ENCODE peak calls at places on chromosomes 3 and 15, in eight cellular contexts. N, T, G, B, M, S, J and V are unnamed samples. For H3K4me1, the result is how much of the 10 kb centered on the place peaks cover.

GRCh38 chr15:80918440-80918839 is 71.2 kb downstream of the MESD start:
- DNase-seq in N (no peak), M (no peak), B (no peak), S (no peak), T (no peak), G (no peak), J (no peak), V (no peak)

GRCh38 chr3:3071136-3071535 is 39.0 kb downstream of the IL5RA start:
- DNase-seq in B (no peak), J (no peak), N (no peak), S (no peak), G (no peak), T (no peak), M (no peak), V (no peak)

GRCh38 chr3:25583343-25583742 is 81.4 kb downstream of the TOP2B start:
- DNase-seq in G (no peak), J (no peak), B (no peak), T (no peak), M (no peak), S (no peak), N (no peak), V (peak)

GRCh38 chr3:173371848-173372487 is 25.6 kb upstream of the NLGN1 start:
- DNase-seq in G (no peak), M (peak), B (peak), T (no peak), N (no peak), J (no peak), S (peak), V (peak)

GRCh38 chr15:59456114-59456513 is 18.1 kb downstream of the FAM81A start:
- DNase-seq in T (no peak), M (no peak), J (peak), S (no peak), B (no peak), N (no peak), G (no peak), V (peak)

GRCh38 chr3:9552252-9552999 is 1.2 kb downstream of the LHFPL4 start:
- DNase-seq in J (peak), M (peak), S (peak), B (no peak), T (peak), N (no peak), G (peak), V (peak)

GRCh38 chr15:28994830-28995180 is 109.0 kb downstream of the APBA2 start:
- DNase-seq in M (no peak), G (no peak), J (no peak), T (no peak), N (no peak), S (no peak), B (no peak), V (no peak)

GRCh38 chr3:13277130-13277783 is 142.9 kb downstream of the NUP210 start:
- DNase-seq in J (no peak), M (no peak), B (peak), T (no peak), S (no peak), N (no peak), G (peak), V (no peak)

GRCh38 chr3:144036498-144036897 is 64.9 kb downstream of the DIPK2A start:
- DNase-seq in G (no peak), M (no peak), N (no peak), T (no peak), J (no peak), B (no peak), S (no peak), V (no peak)

GRCh38 chr15:82966671-82967071 is 14.2 kb upstream of the HOMER2 start:
- DNase-seq in N (no peak), T (no peak), S (no peak), G (no peak), M (no peak), J (no peak), B (no peak), V (no peak)

GRCh38 chr3:183437696-183438564 is 9.5 kb upstream of the MCF2L2 start:
- DNase-seq in G (no peak), N (no peak), B (no peak), M (no peak), J (no peak), T (no peak), S (no peak), V (no peak)

GRCh38 chr3:102400766-102401165 is 34.0 kb upstream of the ZPLD1 start:
- DNase-seq in M (peak), B (no peak), T (no peak), S (no peak), J (no peak), N (no peak), G (no peak), V (no peak)

GRCh38 chr3:139353920-139354556 is 10.2 kb downstream of the MRPS22 start:
- DNase-seq in J (no peak), N (no peak), B (no peak), G (no peak), T (no peak), M (peak), S (peak), V (no peak)

GRCh38 chr15:40322531-40323238 is 807 bp upstream of the INAFM2 start:
- DNase-seq in G (no peak), M (no peak), N (no peak), T (peak), J (peak), B (no peak), S (no peak), V (no peak)

GRCh38 chr3:100401674-100402036 is 316 bp downstream of the LNP1 start:
- DNase-seq in B (peak), J (peak), T (no peak), G (peak), M (peak), S (no peak), N (peak), V (peak)

GRCh38 chr15:29309139-29309538 is 39.5 kb upstream of the NSMCE3 start:
- DNase-seq in T (no peak), S (no peak), J (no peak), B (no peak), G (no peak), N (no peak), M (no peak), V (no peak)

GRCh38 chr3:4824948-4825325 is 154.3 kb upstream of the BHLHE40 start:
- DNase-seq in G (no peak), T (no peak), M (peak), B (no peak), S (peak), N (no peak), J (no peak), V (no peak)

GRCh38 chr3:42387802-42388651 is 22.4 kb downstream of the LYZL4 start:
- DNase-seq in M (no peak), N (no peak), G (no peak), B (no peak), J (no peak), T (no peak), S (no peak), V (no peak)

GRCh38 chr3:158918008-158918407 is 116.2 kb downstream of the MFSD1 start:
- DNase-seq in M (peak), N (no peak), G (no peak), B (no peak), J (peak), S (peak), T (no peak), V (peak)

GRCh38 chr3:195546130-195546560 is 3.0 kb upstream of the PPP1R2 start:
- DNase-seq in M (peak), B (peak), T (peak), G (no peak), S (peak), N (no peak), J (peak), V (no peak)

GRCh38 chr3:49868951-49869454 is 703 bp downstream of the CAMKV start:
- DNase-seq in B (no peak), S (no peak), T (no peak), J (no peak), N (no peak), G (no peak), M (no peak), V (no peak)

GRCh38 chr3:51967384-51968174 is at the start of gene PCBP4:
- DNase-seq in J (peak), S (no peak), N (peak), G (peak), M (peak), B (peak), T (peak), V (peak)

GRCh38 chr3:12027199-12027598 is 23.0 kb downstream of the SYN2 start:
- DNase-seq in S (no peak), T (no peak), N (no peak), M (no peak), G (no peak), B (no peak), J (no peak), V (no peak)

GRCh38 chr3:12400795-12401194 is 83.5 kb upstream of the TSEN2 start:
- DNase-seq in J (no peak), G (no peak), S (peak), T (no peak), N (no peak), B (no peak), M (peak), V (no peak)

GRCh38 chr15:60757831-60758570 is 279.1 kb upstream of the ICE2 start:
- DNase-seq in G (no peak), B (no peak), J (no peak), M (no peak), N (no peak), S (no peak), T (no peak), V (no peak)

GRCh38 chr3:104510091-104510860 is 856.4 kb upstream of the ALCAM start:
- DNase-seq in B (no peak), T (no peak), S (no peak), J (no peak), M (no peak), N (no peak), G (no peak), V (no peak)

GRCh38 chr3:12965999-12966846 is 107.0 kb downstream of the IQSEC1 start:
- DNase-seq in M (no peak), T (no peak), N (no peak), S (no peak), J (no peak), G (peak), B (no peak), V (no peak)

GRCh38 chr3:44104668-44105321 is 136.9 kb upstream of the TOPAZ1 start:
- DNase-seq in T (no peak), J (no peak), N (no peak), M (peak), S (peak), G (no peak), B (no peak), V (no peak)

GRCh38 chr15:39362832-39363561 is 217.9 kb upstream of the THBS1 start:
- DNase-seq in B (no peak), G (no peak), N (no peak), T (no peak), S (no peak), M (peak), J (no peak), V (no peak)

GRCh38 chr3:169891886-169892285 is 19.5 kb upstream of the SAMD7 start:
- DNase-seq in S (no peak), G (no peak), J (no peak), N (no peak), T (no peak), M (no peak), B (no peak), V (no peak)

GRCh38 chr3:45960289-45960688 is 17.0 kb downstream of the CXCR6 start:
- DNase-seq in M (no peak), S (no peak), J (no peak), T (no peak), B (no peak), N (no peak), G (no peak), V (no peak)

GRCh38 chr3:81375921-81376320 is 385.5 kb downstream of the GBE1 start:
- DNase-seq in T (no peak), M (no peak), J (no peak), S (no peak), N (no peak), B (no peak), G (no peak), V (no peak)

GRCh38 chr15:72237286-72238224 is 6.6 kb upstream of the PKM start:
- DNase-seq in M (peak), B (peak), S (peak), J (peak), G (peak), N (peak), T (no peak), V (peak)

GRCh38 chr3:99544819-99545281 is 93.5 kb upstream of the COL8A1 start:
- DNase-seq in T (no peak), B (peak), S (no peak), N (no peak), J (peak), G (no peak), M (peak), V (peak)

GRCh38 chr3:43217633-43218032 is 68.7 kb upstream of the SNRK start:
- DNase-seq in G (no peak), S (no peak), T (no peak), M (peak), N (no peak), B (no peak), J (no peak), V (no peak)

GRCh38 chr3:140843656-140844055 is 98.0 kb upstream of the SLC25A36 start:
- DNase-seq in B (no peak), T (no peak), S (no peak), N (no peak), J (no peak), G (no peak), M (no peak), V (no peak)

GRCh38 chr15:38129531-38130199 is 123.0 kb upstream of the SPRED1 start:
- DNase-seq in N (no peak), M (peak), S (no peak), J (peak), T (peak), B (peak), G (peak), V (peak)
- H3K4me3 ChIP-seq in N (no peak), M (peak), S (no peak), J (peak), T (peak), B (peak), G (peak), V (no peak)

GRCh38 chr15:77633134-77633912 is 611 bp upstream of the LINGO1 start:
- DNase-seq in G (peak), J (peak), N (peak), T (peak), M (peak), B (peak), S (peak), V (peak)
- H3K4me1 ChIP-seq in G (under half), J (under half), N (under half), T (under half), M (under half), B (under half), S (under half), V (under half)

DNA sequence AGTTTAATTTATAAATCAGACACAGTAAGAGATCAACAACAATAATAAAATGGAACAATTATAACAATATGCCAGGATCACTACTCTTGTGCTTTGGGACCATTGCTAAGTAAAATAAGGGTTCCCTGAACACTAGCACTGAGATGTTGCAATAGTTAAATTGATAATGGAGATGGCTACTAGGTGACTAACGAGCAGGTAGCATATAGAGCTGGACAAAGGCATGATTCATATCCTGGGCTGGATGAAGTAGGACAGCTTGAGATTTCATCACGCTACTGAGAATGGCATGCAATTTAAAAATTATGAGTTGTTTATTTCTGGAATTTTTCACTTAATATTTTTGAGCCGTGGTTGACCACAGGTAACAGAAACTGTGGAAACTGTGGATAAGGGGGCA is 20.7 kb upstream of the MYZAP start:
- DNase-seq in M (peak), N (no peak), S (peak), G (no peak), B (no peak), J (no peak), T (no peak), V (no peak)
- H3K27ac ChIP-seq in M (no peak), N (no peak), S (peak), G (no peak), B (no peak), J (no peak), T (no peak), V (no peak)

DNA sequence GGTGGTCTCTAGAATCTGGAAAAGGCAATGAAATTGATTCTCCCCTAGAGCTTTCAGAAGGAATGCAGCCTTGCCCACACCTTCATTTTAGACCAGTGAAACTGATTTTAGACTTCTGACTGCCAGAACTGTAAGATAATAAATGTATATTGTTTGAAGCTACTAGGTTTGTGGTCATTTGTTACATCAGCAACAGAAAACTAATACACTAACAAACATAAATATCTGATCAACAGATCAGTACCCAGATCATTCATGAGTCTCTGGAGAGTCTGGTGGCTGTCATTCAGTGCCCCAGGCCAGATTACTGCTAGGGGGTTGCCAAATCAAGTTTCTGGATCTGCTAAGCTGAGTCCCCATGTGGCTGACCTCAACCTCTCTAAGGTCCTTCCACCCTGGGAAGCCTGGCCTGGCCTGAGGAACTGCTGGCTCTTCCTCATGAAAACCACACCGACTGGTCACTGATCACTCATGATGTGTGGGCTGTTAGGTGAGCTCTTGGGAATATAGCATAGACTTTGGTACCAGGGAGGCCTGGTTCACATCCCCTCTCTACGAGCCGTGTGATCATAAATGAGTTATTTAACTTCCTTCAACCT is 11.1 kb upstream of the LACTB start:
- DNase-seq in S (no peak), N (no peak), M (peak), B (no peak), G (no peak), J (no peak), T (no peak), V (no peak)
- H3K4me3 ChIP-seq in S (no peak), N (no peak), M (no peak), B (no peak), G (no peak), J (no peak), T (no peak), V (no peak)

DNA sequence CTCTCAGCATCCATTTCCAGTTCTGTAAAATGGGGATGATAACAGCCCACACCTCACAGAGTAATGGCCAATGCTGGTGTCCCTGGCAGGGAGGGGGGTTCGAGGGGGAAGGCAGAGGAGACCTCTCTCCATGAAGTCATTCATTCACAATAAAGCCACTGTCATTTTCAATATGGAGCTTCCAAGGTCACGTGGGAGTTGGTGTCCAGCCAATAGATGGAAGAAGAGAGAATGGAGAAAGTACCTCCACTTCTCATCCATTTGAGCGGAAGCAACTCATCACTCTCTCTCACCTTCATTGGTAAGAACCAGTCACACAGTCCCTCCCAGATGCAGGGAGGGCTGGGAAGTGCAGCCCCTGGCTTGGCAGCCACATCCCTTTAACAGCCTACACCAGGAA is 14.9 kb upstream of the RBSN start:
- DNase-seq in N (no peak), G (no peak), J (no peak), S (no peak), M (no peak), B (no peak), T (no peak), V (no peak)
- H3K4me1 ChIP-seq in N (under half), G (under half), J (under half), S (under half), M (under half), B (under half), T (under half), V (under half)